ENCODE peak calls at places on chromosomes 7 and 10, in eight cellular contexts. One of them, this sample, is unnamed.
A peak's percentile ranks its signal among the peaks of the same experiment; 100 is the strongest.

GRCh38 chr7:55178292-55178862 is 159.6 kb downstream of the EGFR start:
- DNase-seq in B cell: peak; percentile 24
- DNase-seq in activated CD8-positive, alpha-beta T cell treated with anti-CD3 and anti-CD28 coated beads for 36 hours: no peak
- DNase-seq in epithelial cell of esophagus: no peak
- DNase-seq in coronary artery: no peak
- DNase-seq in tibial artery: no peak
- DNase-seq in HCT116: no peak
- DNase-seq in upper lobe of right lung: no peak
- DNase-seq in this sample: no peak

GRCh38 chr7:22732556-22733126 is 5.6 kb downstream of the IL6 start:
- DNase-seq in B cell: no peak
- DNase-seq in activated CD8-positive, alpha-beta T cell treated with anti-CD3 and anti-CD28 coated beads for 36 hours: no peak
- DNase-seq in epithelial cell of esophagus: peak; percentile 72
- DNase-seq in coronary artery: no peak
- DNase-seq in tibial artery: no peak
- DNase-seq in HCT116: peak; percentile 21
- DNase-seq in upper lobe of right lung: no peak
- DNase-seq in this sample: no peak

GRCh38 chr7:55593515-55594318 is 21.4 kb upstream of the VOPP1 start:
- DNase-seq in B cell: peak; percentile 62
- DNase-seq in activated CD8-positive, alpha-beta T cell treated with anti-CD3 and anti-CD28 coated beads for 36 hours: peak; percentile 79
- DNase-seq in epithelial cell of esophagus: peak; percentile 67
- DNase-seq in coronary artery: no peak
- DNase-seq in tibial artery: peak; percentile 55
- DNase-seq in HCT116: peak; percentile 54
- DNase-seq in upper lobe of right lung: peak; percentile 82
- DNase-seq in this sample: peak; percentile 71

GRCh38 chr10:122323941-122324675 is 50.4 kb upstream of the PLEKHA1 start:
- DNase-seq in B cell: no peak
- DNase-seq in activated CD8-positive, alpha-beta T cell treated with anti-CD3 and anti-CD28 coated beads for 36 hours: no peak
- DNase-seq in epithelial cell of esophagus: peak; percentile 96
- DNase-seq in coronary artery: no peak
- DNase-seq in tibial artery: no peak
- DNase-seq in HCT116: no peak
- DNase-seq in upper lobe of right lung: no peak
- DNase-seq in this sample: no peak

GRCh38 chr7:81209059-81209458 is 290.2 kb upstream of the SEMA3C start:
- DNase-seq in B cell: no peak
- DNase-seq in activated CD8-positive, alpha-beta T cell treated with anti-CD3 and anti-CD28 coated beads for 36 hours: no peak
- DNase-seq in epithelial cell of esophagus: peak; percentile 23
- DNase-seq in coronary artery: no peak
- DNase-seq in tibial artery: no peak
- DNase-seq in HCT116: no peak
- DNase-seq in upper lobe of right lung: no peak
- DNase-seq in this sample: no peak

GRCh38 chr7:131231381-131232220 is 96.1 kb upstream of the MKLN1 start:
- DNase-seq in B cell: peak; percentile 65
- DNase-seq in activated CD8-positive, alpha-beta T cell treated with anti-CD3 and anti-CD28 coated beads for 36 hours: peak; percentile 84
- DNase-seq in epithelial cell of esophagus: no peak
- DNase-seq in coronary artery: no peak
- DNase-seq in tibial artery: peak; percentile 38
- DNase-seq in HCT116: no peak
- DNase-seq in upper lobe of right lung: no peak
- DNase-seq in this sample: peak; percentile 74

GRCh38 chr7:47204709-47205108 is 377.2 kb downstream of the TNS3 start:
- DNase-seq in B cell: no peak
- DNase-seq in activated CD8-positive, alpha-beta T cell treated with anti-CD3 and anti-CD28 coated beads for 36 hours: no peak
- DNase-seq in epithelial cell of esophagus: no peak
- DNase-seq in coronary artery: no peak
- DNase-seq in tibial artery: no peak
- DNase-seq in HCT116: no peak
- DNase-seq in upper lobe of right lung: no peak
- DNase-seq in this sample: no peak

GRCh38 chr7:64849250-64849923 is 53.7 kb upstream of the ZNF273 start:
- DNase-seq in B cell: no peak
- DNase-seq in activated CD8-positive, alpha-beta T cell treated with anti-CD3 and anti-CD28 coated beads for 36 hours: no peak
- DNase-seq in epithelial cell of esophagus: peak; percentile 96
- DNase-seq in coronary artery: no peak
- DNase-seq in tibial artery: no peak
- DNase-seq in HCT116: no peak
- DNase-seq in upper lobe of right lung: no peak
- DNase-seq in this sample: no peak

GRCh38 chr7:132730126-132730525 is 153.9 kb upstream of the PLXNA4 start:
- DNase-seq in B cell: no peak
- DNase-seq in activated CD8-positive, alpha-beta T cell treated with anti-CD3 and anti-CD28 coated beads for 36 hours: no peak
- DNase-seq in epithelial cell of esophagus: no peak
- DNase-seq in coronary artery: no peak
- DNase-seq in tibial artery: no peak
- DNase-seq in HCT116: no peak
- DNase-seq in upper lobe of right lung: no peak
- DNase-seq in this sample: no peak

GRCh38 chr7:73918926-73919693 is 58.2 kb downstream of the TMEM270 start:
- DNase-seq in B cell: no peak
- DNase-seq in activated CD8-positive, alpha-beta T cell treated with anti-CD3 and anti-CD28 coated beads for 36 hours: no peak
- DNase-seq in epithelial cell of esophagus: no peak
- DNase-seq in coronary artery: no peak
- DNase-seq in tibial artery: no peak
- DNase-seq in HCT116: no peak
- DNase-seq in upper lobe of right lung: no peak
- DNase-seq in this sample: peak; percentile 17

GRCh38 chr10:42783181-42783549 is 570 bp downstream of the BMS1 start:
- DNase-seq in B cell: no peak
- DNase-seq in activated CD8-positive, alpha-beta T cell treated with anti-CD3 and anti-CD28 coated beads for 36 hours: peak; percentile 50
- DNase-seq in epithelial cell of esophagus: peak; percentile 67
- DNase-seq in coronary artery: no peak
- DNase-seq in tibial artery: no peak
- DNase-seq in HCT116: no peak
- DNase-seq in upper lobe of right lung: no peak
- DNase-seq in this sample: no peak

GRCh38 chr7:83410989-83411591 is 237.8 kb downstream of the SEMA3E start:
- DNase-seq in B cell: no peak
- DNase-seq in activated CD8-positive, alpha-beta T cell treated with anti-CD3 and anti-CD28 coated beads for 36 hours: peak; percentile 16
- DNase-seq in epithelial cell of esophagus: peak; percentile 65
- DNase-seq in coronary artery: no peak
- DNase-seq in tibial artery: no peak
- DNase-seq in HCT116: peak; percentile 36
- DNase-seq in upper lobe of right lung: no peak
- DNase-seq in this sample: peak; percentile 8

GRCh38 chr7:90605055-90605454 is 8.9 kb downstream of the CDK14 start:
- DNase-seq in B cell: no peak
- DNase-seq in activated CD8-positive, alpha-beta T cell treated with anti-CD3 and anti-CD28 coated beads for 36 hours: no peak
- DNase-seq in epithelial cell of esophagus: no peak
- DNase-seq in coronary artery: no peak
- DNase-seq in tibial artery: no peak
- DNase-seq in HCT116: no peak
- DNase-seq in upper lobe of right lung: no peak
- DNase-seq in this sample: no peak

GRCh38 chr7:26155531-26156375 is 3.8 kb downstream of the NFE2L3 start:
- DNase-seq in B cell: no peak
- DNase-seq in activated CD8-positive, alpha-beta T cell treated with anti-CD3 and anti-CD28 coated beads for 36 hours: no peak
- DNase-seq in epithelial cell of esophagus: peak; percentile 82
- DNase-seq in coronary artery: no peak
- DNase-seq in tibial artery: no peak
- DNase-seq in HCT116: no peak
- DNase-seq in upper lobe of right lung: no peak
- DNase-seq in this sample: no peak

GRCh38 chr10:33155720-33156638 is 178.5 kb downstream of the NRP1 start:
- DNase-seq in B cell: no peak
- DNase-seq in activated CD8-positive, alpha-beta T cell treated with anti-CD3 and anti-CD28 coated beads for 36 hours: peak; percentile 36
- DNase-seq in epithelial cell of esophagus: peak; percentile 91
- DNase-seq in coronary artery: no peak
- DNase-seq in tibial artery: no peak
- DNase-seq in HCT116: no peak
- DNase-seq in upper lobe of right lung: no peak
- DNase-seq in this sample: peak; percentile 36

GRCh38 chr7:22238354-22239311 is 118.3 kb downstream of the RAPGEF5 start:
- DNase-seq in B cell: no peak
- DNase-seq in activated CD8-positive, alpha-beta T cell treated with anti-CD3 and anti-CD28 coated beads for 36 hours: no peak
- DNase-seq in epithelial cell of esophagus: peak; percentile 51
- DNase-seq in coronary artery: no peak
- DNase-seq in tibial artery: no peak
- DNase-seq in HCT116: no peak
- DNase-seq in upper lobe of right lung: no peak
- DNase-seq in this sample: no peak

GRCh38 chr10:35652824-35653223 is 10.7 kb upstream of the FZD8 start:
- DNase-seq in B cell: no peak
- DNase-seq in activated CD8-positive, alpha-beta T cell treated with anti-CD3 and anti-CD28 coated beads for 36 hours: no peak
- DNase-seq in epithelial cell of esophagus: no peak
- DNase-seq in coronary artery: no peak
- DNase-seq in tibial artery: no peak
- DNase-seq in HCT116: no peak
- DNase-seq in upper lobe of right lung: no peak
- DNase-seq in this sample: no peak

GRCh38 chr7:134366481-134366880 is 49.8 kb upstream of the SLC35B4 start:
- DNase-seq in B cell: no peak
- DNase-seq in activated CD8-positive, alpha-beta T cell treated with anti-CD3 and anti-CD28 coated beads for 36 hours: no peak
- DNase-seq in epithelial cell of esophagus: peak; percentile 32
- DNase-seq in coronary artery: no peak
- DNase-seq in tibial artery: no peak
- DNase-seq in HCT116: no peak
- DNase-seq in upper lobe of right lung: no peak
- DNase-seq in this sample: no peak

DNA sequence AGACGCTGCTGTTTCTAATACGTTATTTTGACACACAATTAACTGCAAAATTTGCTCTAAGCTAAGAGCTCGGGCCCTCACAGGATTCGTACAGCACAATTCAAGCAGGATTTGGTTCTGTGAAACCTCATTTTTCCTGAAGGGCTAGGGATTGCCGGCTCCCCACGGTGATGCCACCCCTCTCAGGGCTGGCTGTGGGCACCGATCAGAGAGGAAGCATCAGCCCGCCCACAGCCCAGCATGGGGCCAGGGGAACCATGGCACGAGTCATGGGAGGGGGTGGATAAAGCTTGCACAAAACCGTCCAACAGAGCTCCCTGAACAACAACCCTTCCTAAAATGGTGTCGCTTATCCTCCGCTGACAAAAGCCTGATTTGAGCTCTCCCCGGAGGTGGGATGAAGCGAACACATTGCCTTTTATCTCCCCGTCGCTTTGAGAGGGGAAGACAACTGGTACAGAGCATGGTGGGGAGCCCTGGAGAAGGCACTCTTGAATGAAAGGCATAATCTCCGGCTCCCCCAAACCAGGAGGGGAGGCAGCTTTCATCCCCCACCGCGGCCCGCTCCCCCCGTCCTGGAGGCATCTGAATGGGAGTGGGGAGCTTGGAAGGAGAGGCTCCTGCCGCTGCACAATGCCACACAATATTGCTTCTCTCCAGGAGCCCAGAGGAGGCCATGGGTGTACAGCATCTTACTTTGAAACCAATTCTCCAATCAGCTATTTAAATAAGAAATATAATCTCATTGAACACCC is 143.9 kb downstream of the RPS24 start:
- DNase-seq in B cell: no peak
- DNase-seq in activated CD8-positive, alpha-beta T cell treated with anti-CD3 and anti-CD28 coated beads for 36 hours: no peak
- DNase-seq in epithelial cell of esophagus: no peak
- DNase-seq in coronary artery: no peak
- DNase-seq in tibial artery: no peak
- DNase-seq in HCT116: no peak
- DNase-seq in upper lobe of right lung: peak; percentile 46
- DNase-seq in this sample: no peak
- TF ChIP-seq CTCF in B cell: no peak
- TF ChIP-seq CTCF in activated CD8-positive, alpha-beta T cell treated with anti-CD3 and anti-CD28 coated beads for 36 hours: no peak
- TF ChIP-seq CTCF in epithelial cell of esophagus: no peak
- TF ChIP-seq CTCF in coronary artery: no peak
- TF ChIP-seq CTCF in tibial artery: no peak
- TF ChIP-seq CTCF in HCT116: no peak
- TF ChIP-seq CTCF in upper lobe of right lung: no peak
- TF ChIP-seq CTCF in this sample: no peak

DNA sequence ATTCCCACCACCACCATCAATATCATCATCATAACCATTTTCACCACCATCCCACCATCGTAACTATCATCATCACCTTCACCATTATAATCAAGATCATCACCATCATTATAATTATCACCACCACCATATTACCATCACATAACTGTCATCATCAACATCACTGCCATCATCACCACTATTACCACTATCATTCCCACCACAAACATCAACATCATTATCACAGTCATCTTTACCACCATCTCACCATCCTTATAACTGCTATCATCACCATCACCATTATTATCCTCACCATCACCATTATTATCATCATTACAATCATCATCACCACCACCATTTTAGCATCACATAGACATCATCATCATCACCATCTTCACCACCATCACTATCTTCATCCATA is 167.1 kb upstream of the ZMIZ1 start:
- DNase-seq in B cell: no peak
- DNase-seq in activated CD8-positive, alpha-beta T cell treated with anti-CD3 and anti-CD28 coated beads for 36 hours: no peak
- DNase-seq in epithelial cell of esophagus: no peak
- DNase-seq in coronary artery: no peak
- DNase-seq in tibial artery: no peak
- DNase-seq in HCT116: no peak
- DNase-seq in upper lobe of right lung: no peak
- DNase-seq in this sample: no peak
- TF ChIP-seq CTCF in B cell: no peak
- TF ChIP-seq CTCF in activated CD8-positive, alpha-beta T cell treated with anti-CD3 and anti-CD28 coated beads for 36 hours: no peak
- TF ChIP-seq CTCF in epithelial cell of esophagus: no peak
- TF ChIP-seq CTCF in coronary artery: no peak
- TF ChIP-seq CTCF in tibial artery: no peak
- TF ChIP-seq CTCF in HCT116: no peak
- TF ChIP-seq CTCF in upper lobe of right lung: no peak
- TF ChIP-seq CTCF in this sample: no peak

GRCh38 chr10:63132651-63133055 is 475 bp upstream of the NRBF2 start:
- DNase-seq in B cell: no peak
- DNase-seq in activated CD8-positive, alpha-beta T cell treated with anti-CD3 and anti-CD28 coated beads for 36 hours: no peak
- DNase-seq in epithelial cell of esophagus: no peak
- DNase-seq in coronary artery: no peak
- DNase-seq in tibial artery: no peak
- DNase-seq in HCT116: no peak
- DNase-seq in upper lobe of right lung: no peak
- DNase-seq in this sample: no peak

GRCh38 chr10:63129888-63130287 is 3.2 kb upstream of the NRBF2 start:
- DNase-seq in B cell: no peak
- DNase-seq in activated CD8-positive, alpha-beta T cell treated with anti-CD3 and anti-CD28 coated beads for 36 hours: no peak
- DNase-seq in epithelial cell of esophagus: no peak
- DNase-seq in coronary artery: no peak
- DNase-seq in tibial artery: no peak
- DNase-seq in HCT116: no peak
- DNase-seq in upper lobe of right lung: no peak
- DNase-seq in this sample: no peak

GRCh38 chr10:63137306-63137705 is 4.2 kb downstream of the NRBF2 start:
- DNase-seq in B cell: no peak
- DNase-seq in activated CD8-positive, alpha-beta T cell treated with anti-CD3 and anti-CD28 coated beads for 36 hours: peak; percentile 7
- DNase-seq in epithelial cell of esophagus: no peak
- DNase-seq in coronary artery: no peak
- DNase-seq in tibial artery: no peak
- DNase-seq in HCT116: no peak
- DNase-seq in upper lobe of right lung: no peak
- DNase-seq in this sample: no peak

GRCh38 chr10:63133787-63134557 is 844 bp downstream of the NRBF2 start:
- DNase-seq in B cell: no peak
- DNase-seq in activated CD8-positive, alpha-beta T cell treated with anti-CD3 and anti-CD28 coated beads for 36 hours: no peak
- DNase-seq in epithelial cell of esophagus: peak; percentile 48
- DNase-seq in coronary artery: peak; percentile 78
- DNase-seq in tibial artery: peak; percentile 27
- DNase-seq in HCT116: no peak
- DNase-seq in upper lobe of right lung: no peak
- DNase-seq in this sample: peak; percentile 72

GRCh38 chr10:63133056-63133786 is at the start of gene NRBF2:
- DNase-seq in B cell: peak; percentile 95
- DNase-seq in activated CD8-positive, alpha-beta T cell treated with anti-CD3 and anti-CD28 coated beads for 36 hours: peak; percentile 99
- DNase-seq in epithelial cell of esophagus: peak; percentile 98
- DNase-seq in coronary artery: peak; percentile 99
- DNase-seq in tibial artery: peak; percentile 96
- DNase-seq in HCT116: peak; percentile 98
- DNase-seq in upper lobe of right lung: peak; percentile 99
- DNase-seq in this sample: peak; percentile 94
- TF ChIP-seq CTCF in B cell: peak; percentile 39
- TF ChIP-seq CTCF in activated CD8-positive, alpha-beta T cell treated with anti-CD3 and anti-CD28 coated beads for 36 hours: no peak
- TF ChIP-seq CTCF in epithelial cell of esophagus: peak; percentile 19
- TF ChIP-seq CTCF in coronary artery: no peak
- TF ChIP-seq CTCF in tibial artery: no peak
- TF ChIP-seq CTCF in HCT116: no peak
- TF ChIP-seq CTCF in upper lobe of right lung: peak; percentile 18
- TF ChIP-seq CTCF in this sample: no peak

GRCh38 chr7:44463169-44463808 is 27.2 kb downstream of the NUDCD3 start:
- DNase-seq in B cell: no peak
- DNase-seq in activated CD8-positive, alpha-beta T cell treated with anti-CD3 and anti-CD28 coated beads for 36 hours: no peak
- DNase-seq in epithelial cell of esophagus: peak; percentile 30
- DNase-seq in coronary artery: no peak
- DNase-seq in tibial artery: no peak
- DNase-seq in HCT116: no peak
- DNase-seq in upper lobe of right lung: no peak
- DNase-seq in this sample: no peak
- TF ChIP-seq CTCF in B cell: peak; percentile 53
- TF ChIP-seq CTCF in activated CD8-positive, alpha-beta T cell treated with anti-CD3 and anti-CD28 coated beads for 36 hours: peak; percentile 60
- TF ChIP-seq CTCF in epithelial cell of esophagus: peak; percentile 28
- TF ChIP-seq CTCF in coronary artery: no peak
- TF ChIP-seq CTCF in tibial artery: no peak
- TF ChIP-seq CTCF in HCT116: no peak
- TF ChIP-seq CTCF in upper lobe of right lung: peak; percentile 15
- TF ChIP-seq CTCF in this sample: peak; percentile 7

This sample was measured in GM10248.